ENCODE peak calls at places on chromosomes 7 and 10, in eight cellular contexts. Q is brain microvascular endothelial cell, F is PC-3, S is tibial artery, B is transverse colon, A is fibroblast of lung, X is BJ, H is heart right ventricle. T is an unnamed sample. For H3K36me3, the result is how much of the 10 kb centered on the place peaks cover.

GRCh38 chr7:111931958-111932357 is 274.2 kb downstream of the DOCK4 start:
- DNase-seq in X (no peak), A (peak), Q (no peak), B (no peak), S (no peak), H (no peak), F (no peak), T (no peak)

GRCh38 chr10:110310741-110311140 is 6.0 kb upstream of the SMNDC1 start:
- DNase-seq in A (no peak), Q (no peak), F (no peak), H (no peak), X (no peak), S (no peak), B (no peak), T (no peak)

GRCh38 chr7:99235925-99236324 is 28.0 kb upstream of the KPNA7 start:
- DNase-seq in F (no peak), Q (no peak), B (no peak), A (peak), H (no peak), X (no peak), S (no peak), T (no peak)

GRCh38 chr7:23072916-23073315 is 32.7 kb upstream of the KLHL7 start:
- DNase-seq in Q (no peak), H (no peak), F (no peak), S (no peak), B (no peak), A (no peak), X (no peak), T (no peak)

GRCh38 chr7:23893942-23894890 is 184.2 kb downstream of the STK31 start:
- DNase-seq in H (no peak), F (no peak), Q (peak), S (no peak), A (peak), B (no peak), X (no peak), T (no peak)

GRCh38 chr7:1848013-1848640 is 178.1 kb downstream of the ELFN1 start:
- DNase-seq in Q (no peak), H (no peak), X (no peak), S (no peak), F (no peak), B (no peak), A (no peak), T (no peak)

GRCh38 chr7:131843862-131844261 is 287.4 kb upstream of the PODXL start:
- DNase-seq in B (peak), S (no peak), Q (peak), A (peak), H (peak), F (peak), X (no peak), T (no peak)

GRCh38 chr7:129775695-129776396 is 164.3 kb downstream of the NRF1 start:
- DNase-seq in H (no peak), A (no peak), Q (no peak), S (no peak), F (no peak), X (no peak), B (no peak), T (no peak)

GRCh38 chr10:98967601-98968000 is 268.1 kb downstream of the HPSE2 start:
- DNase-seq in A (peak), Q (peak), X (no peak), F (no peak), H (no peak), S (no peak), B (no peak), T (no peak)

GRCh38 chr10:133278577-133279265 is 2.1 kb upstream of the ADAM8 start:
- DNase-seq in Q (peak), S (no peak), A (peak), B (peak), H (peak), F (peak), X (no peak), T (peak)

GRCh38 chr7:94069154-94069739 is 65.1 kb upstream of the BET1 start:
- DNase-seq in A (peak), X (no peak), H (no peak), S (no peak), Q (peak), F (no peak), B (no peak), T (no peak)

GRCh38 chr7:4776160-4776623 is 769 bp downstream of the AP5Z1 start:
- DNase-seq in A (no peak), H (no peak), X (peak), B (no peak), Q (no peak), S (no peak), F (no peak), T (no peak)

GRCh38 chr7:33916357-33917081 is 11.2 kb downstream of the BMPER start:
- DNase-seq in X (no peak), Q (no peak), H (no peak), A (peak), B (no peak), S (no peak), F (peak), T (no peak)

GRCh38 chr10:86030312-86030711 is 336.3 kb downstream of the GRID1 start:
- DNase-seq in S (no peak), B (no peak), Q (no peak), H (no peak), F (no peak), X (no peak), A (no peak), T (no peak)

GRCh38 chr10:75235375-75236177 is at the start of gene COMTD1:
- DNase-seq in X (no peak), H (peak), B (peak), A (peak), Q (peak), S (peak), F (peak), T (no peak)

GRCh38 chr10:43208147-43209063 is 58.5 kb downstream of the RASGEF1A start:
- DNase-seq in Q (no peak), X (no peak), S (peak), A (no peak), F (no peak), B (peak), H (no peak), T (no peak)

GRCh38 chr10:5633166-5633565 is 33.2 kb downstream of the ASB13 start:
- DNase-seq in B (no peak), X (no peak), F (no peak), H (no peak), S (no peak), Q (no peak), A (peak), T (no peak)

GRCh38 chr10:89534826-89535166 is 598 bp downstream of the SLC16A12 start:
- DNase-seq in X (no peak), A (no peak), S (no peak), F (no peak), Q (no peak), H (no peak), B (no peak), T (no peak)

GRCh38 chr10:89537361-89537760 is 2.0 kb upstream of the SLC16A12 start:
- DNase-seq in H (no peak), S (no peak), Q (no peak), B (no peak), A (no peak), X (no peak), F (no peak), T (no peak)

GRCh38 chr10:89535185-89536012 is at the start of gene SLC16A12:
- DNase-seq in H (peak), S (no peak), B (no peak), F (no peak), X (no peak), A (peak), Q (no peak), T (no peak)

GRCh38 chr10:89532476-89532875 is 2.9 kb downstream of the SLC16A12 start:
- DNase-seq in F (no peak), B (no peak), X (no peak), A (no peak), H (no peak), Q (no peak), S (no peak), T (no peak)

DNA sequence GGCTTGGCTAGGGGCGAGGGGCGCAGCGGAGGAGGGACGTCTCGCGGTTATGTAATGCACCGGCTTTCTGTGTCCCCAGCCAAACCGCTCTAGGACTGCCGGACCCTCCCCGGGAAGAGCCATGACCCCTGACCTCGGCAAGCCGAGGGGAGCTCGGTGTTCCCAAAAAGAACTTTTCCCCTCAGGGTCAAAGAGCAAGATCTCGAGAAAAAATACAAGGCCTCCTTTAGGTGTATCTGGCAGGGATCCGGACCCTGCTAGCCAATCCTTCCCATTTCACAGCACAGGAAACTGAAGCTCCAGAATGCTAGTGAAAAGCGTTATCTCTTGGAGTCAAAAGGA is 590 bp upstream of the SLC16A12 start:
- DNase-seq in A (no peak), X (no peak), S (no peak), Q (no peak), B (no peak), H (no peak), F (no peak), T (no peak)
- H3K4me3 ChIP-seq in A (no peak), X (no peak), S (peak), Q (peak), B (no peak), H (peak), F (no peak), T (no peak)

DNA sequence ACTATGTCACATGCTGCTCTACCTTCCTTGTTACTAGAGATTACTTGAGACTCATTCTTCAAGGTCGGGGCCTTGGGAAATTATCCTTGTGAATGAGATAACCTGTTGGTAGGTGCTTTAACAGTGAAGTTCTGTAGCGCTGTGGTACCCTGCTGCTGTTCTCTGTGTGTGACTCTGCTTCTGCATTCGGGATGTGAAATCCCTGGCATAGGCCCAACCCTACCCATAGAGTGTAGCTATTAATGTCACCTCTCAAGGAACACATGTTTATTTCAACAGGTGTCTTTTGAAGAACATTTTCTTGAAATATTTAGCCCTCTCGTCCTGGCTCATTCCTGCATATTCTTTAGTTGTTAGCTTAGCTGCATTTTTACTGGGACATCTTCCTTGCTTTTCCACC is 41.8 kb upstream of the TMEM236 start:
- DNase-seq in Q (no peak), H (no peak), A (no peak), B (no peak), X (no peak), S (no peak), F (no peak), T (no peak)
- H3K36me3 ChIP-seq in Q (under half), H (under half), A (under half), B (under half), X (under half), S (half or more), F (under half), T (under half)

GRCh38 chr10:60778978-60779668 is 845 bp downstream of the CDK1 start:
- DNase-seq in Q (no peak), B (no peak), H (no peak), X (no peak), F (peak), A (peak), S (no peak), T (no peak)
- H3K4me3 ChIP-seq in Q (peak), B (peak), H (peak), X (peak), F (peak), A (peak), S (peak), T (peak)

GRCh38 chr7:45064047-45064725 is 24.6 kb downstream of the NACAD start:
- DNase-seq in Q (no peak), B (no peak), H (no peak), S (no peak), A (no peak), X (no peak), F (no peak), T (no peak)

GRCh38 chr7:45068236-45069023 is 20.3 kb downstream of the NACAD start:
- DNase-seq in S (no peak), H (no peak), X (no peak), F (no peak), B (peak), A (no peak), Q (no peak), T (no peak)

GRCh38 chr7:45065031-45065995 is 23.5 kb downstream of the NACAD start:
- DNase-seq in X (no peak), H (no peak), S (no peak), B (no peak), F (no peak), A (no peak), Q (no peak), T (no peak)

GRCh38 chr7:45067582-45067981 is 21.2 kb downstream of the NACAD start:
- DNase-seq in B (no peak), Q (no peak), X (no peak), A (no peak), H (no peak), F (no peak), S (no peak), T (no peak)

DNA sequence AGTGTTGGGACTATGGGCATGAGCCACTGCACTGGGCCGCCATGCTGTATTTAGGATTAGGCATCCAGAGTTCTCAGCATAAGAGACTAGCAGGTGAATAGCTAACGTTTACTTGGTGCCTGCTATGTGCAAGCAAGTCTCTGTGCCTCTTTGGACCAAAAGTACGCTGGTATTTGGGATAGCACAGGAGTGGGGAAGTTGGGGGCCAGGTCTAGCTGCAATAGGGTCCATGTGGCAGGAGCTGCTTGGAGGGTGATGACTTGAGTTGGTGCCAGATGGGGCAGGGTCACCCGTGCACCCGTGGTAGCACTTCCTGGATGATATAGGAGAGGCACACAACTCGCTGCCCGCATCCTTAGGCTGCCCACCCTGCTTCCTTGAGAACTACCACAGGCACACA is 22.4 kb downstream of the NACAD start:
- DNase-seq in B (no peak), X (no peak), S (no peak), H (no peak), A (no peak), Q (no peak), F (no peak), T (no peak)
- H3K36me3 ChIP-seq in B (under half), X (under half), S (half or more), H (under half), A (under half), Q (under half), F (under half), T (under half)

GRCh38 chr10:944034-944831 is 12.7 kb upstream of the LARP4B start:
- DNase-seq in B (peak), S (peak), A (peak), H (peak), X (peak), F (no peak), Q (peak), T (no peak)
- H3K4me3 ChIP-seq in B (no peak), S (no peak), A (no peak), H (no peak), X (peak), F (no peak), Q (no peak), T (no peak)

GRCh38 chr10:119166564-119166963 is 1.1 kb upstream of the SFXN4 start:
- DNase-seq in H (no peak), B (no peak), F (no peak), S (no peak), Q (no peak), X (no peak), A (no peak), T (no peak)

GRCh38 chr10:119166111-119166500 is 592 bp upstream of the SFXN4 start:
- DNase-seq in H (no peak), Q (no peak), S (no peak), B (no peak), X (no peak), A (no peak), F (no peak), T (no peak)

GRCh38 chr10:119162693-119163092 is 2.8 kb downstream of the SFXN4 start:
- DNase-seq in Q (no peak), X (no peak), S (no peak), A (no peak), H (no peak), F (no peak), B (no peak), T (no peak)

GRCh38 chr10:119165171-119166110 is at the start of gene SFXN4:
- DNase-seq in F (peak), A (peak), B (peak), Q (peak), S (peak), H (peak), X (no peak), T (no peak)

GRCh38 chr10:119167041-119167440 is 1.5 kb upstream of the SFXN4 start:
- DNase-seq in A (no peak), Q (no peak), S (no peak), B (no peak), H (no peak), X (no peak), F (no peak), T (no peak)
- H3K36me3 ChIP-seq in A (under half), Q (under half), S (under half), B (under half), H (under half), X (under half), F (under half), T (under half)

GRCh38 chr10:95559466-95559865 is 1.7 kb downstream of the SORBS1 start:
- DNase-seq in A (no peak), B (no peak), F (no peak), S (peak), Q (no peak), H (peak), X (no peak), T (no peak)
- H3K4me3 ChIP-seq in A (no peak), B (peak), F (no peak), S (peak), Q (no peak), H (peak), X (no peak), T (no peak)

GRCh38 chr10:73244866-73245477 is 2.1 kb downstream of the DNAJC9 start:
- DNase-seq in A (no peak), B (no peak), X (no peak), F (no peak), H (no peak), Q (no peak), S (no peak), T (no peak)

GRCh38 chr10:73248259-73248724 is 1.2 kb upstream of the DNAJC9 start:
- DNase-seq in Q (no peak), A (no peak), X (no peak), F (peak), S (no peak), B (no peak), H (no peak), T (no peak)

GRCh38 chr10:73246322-73246782 is 703 bp downstream of the DNAJC9 start:
- DNase-seq in A (no peak), F (no peak), Q (no peak), S (no peak), X (no peak), H (no peak), B (no peak), T (no peak)

GRCh38 chr10:73247509-73248258 is 629 bp upstream of the DNAJC9 start:
- DNase-seq in F (peak), Q (no peak), S (no peak), H (no peak), B (no peak), X (no peak), A (no peak), T (no peak)

GRCh38 chr10:73246783-73247508 is at the start of gene DNAJC9:
- DNase-seq in F (peak), Q (peak), A (peak), X (peak), H (peak), B (peak), S (peak), T (peak)
- H3K36me3 ChIP-seq in F (half or more), Q (under half), A (under half), X (under half), H (under half), B (under half), S (half or more), T (under half)